ENCODE peak calls at places on chromosome 16, in five cellular contexts. N is amygdala; F is stimulated activated CD8-positive, alpha-beta memory T cell treated with anti-CD3 and anti-CD28 coated beads, Interleukin-2, amount 100 ng/mL, for 48 hours; J is CD4-positive, CD25-positive, alpha-beta regulatory T cell; K is HCEC 1CT. T is an unnamed sample.

GRCh38 chr16:1960665-1961630 is 1.6 kb downstream of the NDUFB10 start:
- DNase-seq in K (peak; percentile 46), J (peak; percentile 32), N (no peak), F (no peak), T (no peak)

GRCh38 chr16:85136705-85137322 is 24.5 kb upstream of the CIBAR2 start:
- DNase-seq in F (no peak), K (peak; percentile 35), J (no peak), N (no peak), T (no peak)

GRCh38 chr16:57865746-57866528 is 63.6 kb upstream of the KIFC3 start:
- DNase-seq in K (no peak), J (no peak), F (no peak), N (no peak), T (no peak)

GRCh38 chr16:89826531-89827382 is 1.5 kb upstream of the SPIRE2 start:
- DNase-seq in J (no peak), K (peak; percentile 7), F (no peak), N (no peak), T (no peak)

GRCh38 chr16:2686912-2687507 is 4.7 kb downstream of the KCTD5 start:
- DNase-seq in J (no peak), K (no peak), N (no peak), F (peak; percentile 43), T (no peak)

GRCh38 chr16:49524578-49525315 is 151.1 kb downstream of the C16orf78 start:
- DNase-seq in N (no peak), K (no peak), F (no peak), J (no peak), T (no peak)

GRCh38 chr16:82660078-82660645 is 33.4 kb downstream of the CDH13 start:
- DNase-seq in N (no peak), J (no peak), K (peak; percentile 11), F (no peak), T (no peak)

GRCh38 chr16:50251375-50252081 is 14.8 kb upstream of the ADCY7 start:
- DNase-seq in F (no peak), K (peak; percentile 87), J (no peak), N (no peak), T (no peak)

GRCh38 chr16:68235882-68236803 is at the start of gene ESRP2:
- DNase-seq in J (peak; percentile 45), K (no peak), N (no peak), F (no peak), T (no peak)

GRCh38 chr16:81627024-81627423 is 152.1 kb upstream of the PLCG2 start:
- DNase-seq in J (no peak), K (peak; percentile 49), F (no peak), N (no peak), T (no peak)

GRCh38 chr16:75024591-75024990 is 25.8 kb downstream of the ZNRF1 start:
- DNase-seq in J (no peak), K (no peak), N (no peak), F (no peak), T (no peak)

GRCh38 chr16:89409161-89409711 is 81.1 kb downstream of the ANKRD11 start:
- DNase-seq in J (peak; percentile 82), F (peak; percentile 29), N (no peak), K (no peak), T (no peak)

GRCh38 chr16:86252596-86252995 is 257.7 kb upstream of the FOXF1 start:
- DNase-seq in J (no peak), F (no peak), K (peak; percentile 48), N (no peak), T (no peak)

GRCh38 chr16:66274335-66275110 is 92.0 kb upstream of the CDH5 start:
- DNase-seq in J (no peak), N (no peak), K (peak; percentile 71), F (no peak), T (no peak)

GRCh38 chr16:82627811-82628339 is 1.1 kb downstream of the CDH13 start:
- DNase-seq in N (peak; percentile 29), K (peak; percentile 55), J (no peak), F (no peak), T (no peak)

GRCh38 chr16:3889059-3889458 is 8.5 kb upstream of the CREBBP start:
- DNase-seq in F (no peak), K (no peak), N (no peak), J (no peak), T (no peak)

GRCh38 chr16:57534881-57535658 is 1.3 kb downstream of the CCDC102A start:
- DNase-seq in K (no peak), N (no peak), F (no peak), J (no peak), T (no peak)

GRCh38 chr16:84234656-84235285 is 5.0 kb downstream of the KCNG4 start:
- DNase-seq in J (no peak), K (no peak), N (no peak), F (no peak), T (no peak)

T was measured in putamen.